ENCODE peak calls at places on chromosomes 12 and 14, in six cellular contexts. G is heart left ventricle, O is upper lobe of left lung, Q is GM12878, J is gastrocnemius medialis, T is K562. R is an unnamed sample.

GRCh38 chr12:67727652-67728295 is 79.2 kb downstream of the DYRK2 start:
- ATAC-seq in G (no peak), O (no peak), Q (no peak), J (no peak), T (no peak), R (no peak)

GRCh38 chr12:91818236-91819131 is 327.2 kb downstream of the BTG1 start:
- ATAC-seq in G (no peak), O (peak; percentile 86), Q (no peak), J (no peak), T (no peak), R (no peak)

GRCh38 chr14:55500219-55500701 is 59.8 kb upstream of the TBPL2 start:
- ATAC-seq in G (no peak), O (no peak), Q (no peak), J (no peak), T (peak; percentile 88), R (no peak)

GRCh38 chr14:62101650-62102355 is 339.6 kb downstream of the SNAPC1 start:
- ATAC-seq in G (no peak), O (no peak), Q (no peak), J (no peak), T (no peak), R (no peak)

GRCh38 chr14:89641495-89642162 is 224.6 kb upstream of the FOXN3 start:
- ATAC-seq in G (no peak), O (no peak), Q (peak; percentile 98), J (no peak), T (no peak), R (no peak)

GRCh38 chr14:72625689-72626088 is 268.2 kb downstream of the DPF3 start:
- ATAC-seq in G (no peak), O (no peak), Q (peak; percentile 86), J (no peak), T (no peak), R (no peak)

GRCh38 chr12:116784238-116784612 is 46.1 kb downstream of the RNFT2 start:
- ATAC-seq in G (no peak), O (peak; percentile 5), Q (peak; percentile 46), J (no peak), T (peak; percentile 99), R (no peak)

GRCh38 chr12:57888407-57889157 is 42.1 kb upstream of the CTDSP2 start:
- ATAC-seq in G (peak; percentile 6), O (peak; percentile 64), Q (peak; percentile 54), J (peak; percentile 63), T (peak; percentile 47), R (no peak)

GRCh38 chr12:70711831-70712230 is 74.6 kb upstream of the PTPRB start:
- ATAC-seq in G (no peak), O (no peak), Q (no peak), J (no peak), T (no peak), R (no peak)

GRCh38 chr14:63501429-63501828 is 41.7 kb downstream of the PPP2R5E start:
- ATAC-seq in G (no peak), O (no peak), Q (no peak), J (no peak), T (no peak), R (no peak)

DNA sequence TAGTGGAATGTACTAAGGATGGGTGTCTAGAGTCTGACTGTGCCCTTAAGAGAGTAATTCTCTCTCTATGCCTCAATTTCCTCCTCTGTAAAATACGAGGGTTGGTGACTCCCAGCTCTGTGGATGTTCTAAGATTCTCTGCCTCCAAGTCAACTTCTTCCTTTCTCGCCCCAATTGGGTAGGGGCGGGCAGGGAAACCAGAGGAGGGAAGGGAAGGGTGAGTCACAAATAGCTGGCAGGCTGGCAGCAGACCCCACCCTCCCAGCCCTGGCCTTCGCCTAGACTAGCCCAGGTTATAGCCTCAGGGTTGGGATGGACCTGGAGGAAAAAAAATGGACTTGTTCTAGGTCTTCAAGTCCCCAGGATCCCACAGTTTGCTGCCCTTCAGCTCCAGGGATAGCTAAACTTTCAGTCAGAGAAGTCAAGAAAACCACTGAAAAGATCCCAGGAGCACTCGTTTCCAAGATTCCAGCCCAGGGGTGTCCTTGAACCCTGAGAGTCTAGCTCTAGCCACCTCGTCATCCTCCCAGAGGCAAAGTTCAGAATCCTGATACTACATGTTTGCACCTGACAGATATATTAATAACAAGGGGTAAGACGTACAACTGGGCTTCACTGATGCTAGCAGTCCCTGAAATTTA is 2.3 kb downstream of the DGKA start:
- ATAC-seq in G (no peak), O (no peak), Q (no peak), J (no peak), T (no peak), R (no peak)
- TF ChIP-seq POLR2A in G (no peak), O (no peak), Q (no peak), J (peak; percentile 7), T (no peak), R (no peak)

DNA sequence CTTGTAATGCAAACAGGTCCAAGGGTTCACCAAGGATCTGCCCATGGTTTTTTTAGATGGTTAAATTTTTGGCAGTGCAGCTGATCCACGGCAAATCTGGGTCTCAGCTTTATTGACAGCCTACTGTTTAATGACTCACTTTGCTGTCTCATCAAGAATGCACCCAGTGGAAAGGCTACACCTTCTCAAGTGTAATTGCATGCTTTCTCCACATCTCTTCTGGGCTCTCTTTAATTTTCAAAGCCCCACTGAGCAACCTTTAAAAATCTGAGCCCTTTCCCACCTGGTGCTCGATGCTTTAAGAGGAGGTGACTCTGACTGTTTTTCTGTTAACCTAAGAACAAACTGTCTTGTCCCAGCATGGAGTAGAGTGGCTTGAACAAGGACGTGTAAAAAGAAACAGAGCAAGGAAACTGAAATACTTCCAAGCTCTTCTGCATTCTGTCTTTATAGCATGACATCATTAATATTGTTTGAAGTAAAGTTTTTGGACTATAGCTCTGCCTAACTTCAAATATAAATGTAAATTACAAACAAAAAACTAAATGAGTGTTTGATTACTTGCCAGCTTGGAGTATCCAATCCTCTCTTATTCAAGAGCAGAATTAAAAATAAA is 214.2 kb upstream of the KRR1 start:
- ATAC-seq in G (no peak), O (no peak), Q (peak; percentile 45), J (peak; percentile 57), T (peak; percentile 68), R (no peak)
- TF ChIP-seq CTCF in G (no peak), O (no peak), Q (no peak), J (no peak), T (no peak), R (no peak)

DNA sequence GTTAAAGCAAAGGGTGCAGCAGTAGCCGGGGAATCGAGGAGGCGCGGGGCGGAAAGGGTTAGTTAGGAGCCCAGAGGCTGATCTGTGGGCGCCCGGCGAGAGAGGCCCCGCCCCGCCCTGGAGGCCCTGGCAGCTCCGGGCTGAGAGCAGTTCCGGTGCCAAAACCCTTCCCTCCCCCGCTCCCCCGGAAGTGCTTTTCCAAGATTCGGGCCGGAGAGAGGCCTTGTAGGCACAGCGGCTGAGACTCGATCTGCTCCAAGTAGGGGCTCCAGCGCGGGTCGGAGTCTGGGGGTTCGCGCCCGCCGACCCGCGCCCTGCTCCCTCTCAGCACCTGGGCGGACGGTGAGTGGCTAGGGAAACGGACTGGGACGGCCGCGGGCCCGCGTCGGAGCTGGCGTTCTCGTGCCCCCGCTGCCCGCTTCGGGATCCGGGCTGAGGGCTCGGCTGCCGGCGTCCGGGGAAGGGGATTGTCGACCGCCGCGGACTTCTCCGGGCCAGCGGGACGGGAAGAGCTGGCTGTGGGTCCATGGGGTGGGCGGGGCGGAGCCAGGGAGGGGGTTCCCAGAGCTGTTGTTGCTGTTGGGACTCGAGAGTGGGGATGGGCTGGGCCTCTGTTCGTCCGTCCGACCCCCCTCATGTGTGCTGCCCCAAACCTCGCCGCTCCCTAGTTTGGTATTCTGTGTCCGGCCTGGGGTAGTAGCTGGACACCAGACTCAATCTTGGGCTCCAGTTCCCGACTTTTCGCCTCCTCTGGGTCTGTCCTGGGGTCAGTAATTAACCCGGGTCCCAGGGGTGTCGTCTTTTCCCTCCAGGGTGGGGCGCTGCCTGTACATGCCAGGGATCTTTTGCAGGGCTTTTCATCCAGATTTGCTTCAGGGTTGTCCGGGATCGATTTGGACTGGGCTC is at the start of gene FRS2:
- ATAC-seq in G (peak; percentile 100), O (peak; percentile 98), Q (peak; percentile 98), J (peak; percentile 99), T (peak; percentile 98), R (peak; percentile 99)
- TF ChIP-seq POLR2A in G (peak; percentile 82), O (peak; percentile 77), Q (peak; percentile 80), J (peak; percentile 80), T (peak; percentile 91), R (peak; percentile 79)

GRCh38 chr12:3752096-3752709 is 706 bp downstream of the CRACR2A start:
- ATAC-seq in G (peak; percentile 65), O (peak; percentile 68), Q (peak; percentile 85), J (peak; percentile 20), T (peak; percentile 79), R (peak; percentile 58)
- TF ChIP-seq CTCF in G (no peak), O (no peak), Q (no peak), J (no peak), T (no peak), R (no peak)

GRCh38 chr12:132142679-132143327 is 1.3 kb downstream of the DDX51 start:
- ATAC-seq in G (no peak), O (no peak), Q (no peak), J (no peak), T (no peak), R (no peak)

GRCh38 chr12:132145334-132145733 is 1.1 kb downstream of the NOC4L start:
- ATAC-seq in G (no peak), O (no peak), Q (no peak), J (no peak), T (no peak), R (no peak)

GRCh38 chr12:132146098-132146497 is 1.8 kb downstream of the NOC4L start:
- ATAC-seq in G (no peak), O (no peak), Q (no peak), J (no peak), T (no peak), R (no peak)

GRCh38 chr12:132143328-132144071 is 619 bp downstream of the DDX51 start:
- ATAC-seq in G (no peak), O (no peak), Q (peak; percentile 24), J (no peak), T (peak; percentile 60), R (no peak)

DNA sequence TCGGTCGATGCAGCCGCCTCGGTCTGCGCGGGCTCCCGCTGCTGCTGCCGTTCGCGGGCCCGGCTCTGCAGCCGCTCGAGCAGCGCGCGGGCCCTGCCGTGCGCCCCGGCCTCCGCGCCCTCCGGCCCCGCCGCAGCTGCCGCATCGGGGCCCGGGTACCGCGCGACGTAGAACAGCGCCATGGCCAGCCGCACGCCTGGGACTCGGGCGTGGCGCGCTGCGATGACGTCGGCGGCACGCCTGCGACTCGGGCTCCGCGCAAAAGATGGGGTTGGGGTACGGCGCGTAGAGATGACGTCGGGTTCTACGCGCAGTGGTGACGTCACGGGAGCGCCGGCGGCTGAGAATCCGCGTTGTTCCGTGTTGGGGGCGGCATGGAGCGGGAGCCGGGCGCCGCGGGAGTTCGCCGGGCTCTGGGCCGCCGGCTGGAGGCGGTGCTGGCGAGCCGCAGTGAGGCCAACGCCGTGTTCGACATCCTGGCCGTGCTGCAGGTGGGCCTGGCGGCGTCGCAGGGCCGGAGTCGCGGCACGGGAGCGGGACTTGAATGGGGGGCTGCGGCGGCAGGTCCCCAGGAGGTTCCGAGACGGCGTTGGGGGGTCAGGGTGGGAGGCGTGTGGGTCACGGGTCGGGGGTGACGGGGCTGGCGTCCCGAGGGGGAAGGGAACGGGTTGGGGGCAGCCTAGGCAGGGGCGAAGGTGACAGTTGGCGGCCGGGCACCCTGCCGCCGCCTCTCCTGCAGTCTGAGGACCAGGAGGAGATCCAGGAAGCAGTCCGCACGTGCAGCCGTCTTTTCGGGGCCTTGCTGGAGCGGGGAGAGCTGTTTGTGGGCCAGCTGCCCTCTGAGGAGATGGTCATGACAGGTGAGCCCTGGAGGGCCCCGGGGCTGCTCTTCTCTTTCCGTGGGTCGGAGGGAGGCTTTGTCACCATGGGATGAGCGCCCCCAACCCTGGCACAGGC is at the start of the genes DDX51 and NOC4L:
- ATAC-seq in G (peak; percentile 88), O (peak; percentile 88), Q (peak; percentile 93), J (peak; percentile 93), T (peak; percentile 91), R (peak; percentile 94)
- TF ChIP-seq POLR2A in G (peak; percentile 81), O (peak; percentile 47), Q (peak; percentile 88), J (peak; percentile 57), T (peak; percentile 78), R (peak; percentile 80)